ENCODE peak calls at places on chromosomes 16 and 17, in seven cellular contexts. O is adrenal gland, H is esophagus squamous epithelium, P is heart left ventricle, K is body of pancreas, U is tibial nerve, C is K562. E is an unnamed sample.
A peak's percentile ranks its signal among the peaks of the same experiment; 100 is the strongest.

GRCh38 chr17:40097931-40098845 is 2.2 kb downstream of the NR1D1 start:
- DNase-seq in O (peak; percentile 96), H (no peak), P (peak; percentile 74), K (peak; percentile 95), U (peak; percentile 70), C (peak; percentile 51), E (peak; percentile 90)

GRCh38 chr17:66654341-66654740 is 180.6 kb upstream of the CACNG5 start:
- DNase-seq in O (no peak), H (no peak), P (no peak), K (no peak), U (peak; percentile 39), C (no peak), E (no peak)

GRCh38 chr17:64387545-64388171 is 3.0 kb downstream of the PECAM1 start:
- DNase-seq in O (no peak), H (no peak), P (peak; percentile 32), K (no peak), U (no peak), C (peak; percentile 72), E (no peak)

GRCh38 chr17:77842148-77842905 is 116.2 kb upstream of the TNRC6C start:
- DNase-seq in O (no peak), H (no peak), P (no peak), K (no peak), U (no peak), C (no peak), E (peak; percentile 29)

GRCh38 chr17:70588003-70588402 is 418.7 kb downstream of the KCNJ2 start:
- DNase-seq in O (no peak), H (no peak), P (no peak), K (no peak), U (no peak), C (no peak), E (no peak)

GRCh38 chr17:2174048-2174447 is 119.1 kb downstream of the HIC1 start:
- DNase-seq in O (no peak), H (no peak), P (no peak), K (no peak), U (no peak), C (no peak), E (no peak)

GRCh38 chr16:3020247-3020603 is at the start of gene TNFRSF12A:
- DNase-seq in O (peak; percentile 64), H (no peak), P (peak; percentile 82), K (peak; percentile 89), U (peak; percentile 42), C (peak; percentile 94), E (peak; percentile 83)

GRCh38 chr16:4231367-4231766 is 10.5 kb downstream of the SRL start:
- DNase-seq in O (no peak), H (no peak), P (peak; percentile 55), K (no peak), U (no peak), C (no peak), E (no peak)

GRCh38 chr17:36498560-36499300 is 12.2 kb downstream of the ZNHIT3 start:
- DNase-seq in O (no peak), H (no peak), P (no peak), K (no peak), U (no peak), C (no peak), E (no peak)

GRCh38 chr17:68310141-68310540 is 18.8 kb downstream of the ARSG start:
- DNase-seq in O (no peak), H (no peak), P (no peak), K (no peak), U (no peak), C (no peak), E (no peak)

GRCh38 chr17:73791644-73792043 is 147.4 kb upstream of the SDK2 start:
- DNase-seq in O (no peak), H (no peak), P (no peak), K (no peak), U (no peak), C (no peak), E (no peak)

GRCh38 chr17:9729735-9730420 is 61.5 kb downstream of the DHRS7C start:
- DNase-seq in O (no peak), H (no peak), P (no peak), K (no peak), U (no peak), C (no peak), E (no peak)

GRCh38 chr16:1918312-1918889 is at the start of gene HS3ST6:
- DNase-seq in O (no peak), H (no peak), P (no peak), K (no peak), U (no peak), C (no peak), E (no peak)

GRCh38 chr17:55458977-55459376 is 37.3 kb upstream of the MMD start:
- DNase-seq in O (no peak), H (no peak), P (no peak), K (no peak), U (no peak), C (no peak), E (no peak)

GRCh38 chr16:69494993-69495392 is 70.6 kb downstream of the CYB5B start:
- DNase-seq in O (no peak), H (no peak), P (no peak), K (no peak), U (no peak), C (peak; percentile 72), E (peak; percentile 31)

GRCh38 chr16:35746963-35747657 is 2287.7 kb downstream of the TP53TG3F start:
- DNase-seq in O (no peak), H (no peak), P (no peak), K (no peak), U (no peak), C (no peak), E (no peak)

GRCh38 chr17:65297916-65298315 is 160.7 kb downstream of the RGS9 start:
- DNase-seq in O (no peak), H (no peak), P (no peak), K (no peak), U (no peak), C (no peak), E (no peak)

GRCh38 chr17:81123052-81124048 is 42.0 kb upstream of the PVALEF start:
- DNase-seq in O (no peak), H (no peak), P (no peak), K (no peak), U (no peak), C (no peak), E (no peak)

GRCh38 chr17:81120149-81120484 is 45.2 kb upstream of the PVALEF start:
- DNase-seq in O (peak; percentile 61), H (no peak), P (no peak), K (no peak), U (no peak), C (no peak), E (no peak)

GRCh38 chr17:81121841-81122733 is 43.2 kb upstream of the PVALEF start:
- DNase-seq in O (no peak), H (no peak), P (no peak), K (no peak), U (no peak), C (no peak), E (no peak)

GRCh38 chr17:81119223-81120148 is 45.8 kb upstream of the PVALEF start:
- DNase-seq in O (peak; percentile 97), H (peak; percentile 39), P (peak; percentile 61), K (peak; percentile 62), U (peak; percentile 73), C (peak; percentile 99), E (peak; percentile 71)

GRCh38 chr17:81120695-81121621 is 44.3 kb upstream of the PVALEF start:
- DNase-seq in O (no peak), H (no peak), P (no peak), K (no peak), U (no peak), C (no peak), E (no peak)
- H3K27me3 ChIP-seq in O (no peaks in the 10 kb centered on the region), H (no peaks in the 10 kb centered on the region), P (peaks cover 6% of the 10 kb centered on the region), K (no peaks in the 10 kb centered on the region), U (no peaks in the 10 kb centered on the region), C (no peaks in the 10 kb centered on the region), E (peaks cover 4% of the 10 kb centered on the region)

GRCh38 chr16:50282010-50282538 is 15.7 kb downstream of the ADCY7 start:
- DNase-seq in O (peak; percentile 81), H (peak; percentile 46), P (peak; percentile 71), K (peak; percentile 37), U (peak; percentile 53), C (peak; percentile 52), E (peak; percentile 84)
- H3K4me3 ChIP-seq in O (no peak overlapping the region), H (peak overlapping the region; percentile 20), P (no peak overlapping the region), K (no peak overlapping the region), U (no peak overlapping the region), C (no peak overlapping the region), E (peak overlapping the region; percentile 18)

GRCh38 chr17:48378696-48379095 is 51.3 kb downstream of the SKAP1 start:
- DNase-seq in O (no peak), H (no peak), P (no peak), K (no peak), U (no peak), C (no peak), E (no peak)

GRCh38 chr17:48375356-48375755 is 54.7 kb downstream of the SKAP1 start:
- DNase-seq in O (no peak), H (no peak), P (no peak), K (no peak), U (no peak), C (no peak), E (no peak)

GRCh38 chr17:48374650-48375230 is 55.3 kb downstream of the SKAP1 start:
- DNase-seq in O (peak; percentile 22), H (no peak), P (no peak), K (peak; percentile 35), U (peak; percentile 12), C (peak; percentile 72), E (peak; percentile 67)

GRCh38 chr17:48376926-48377325 is 53.1 kb downstream of the SKAP1 start:
- DNase-seq in O (no peak), H (no peak), P (no peak), K (no peak), U (no peak), C (no peak), E (no peak)

GRCh38 chr17:48378238-48378637 is 51.8 kb downstream of the SKAP1 start:
- DNase-seq in O (no peak), H (no peak), P (no peak), K (no peak), U (no peak), C (no peak), E (no peak)
- TF ChIP-seq POLR2A in O (no peak), H (no peak), P (no peak), K (no peak), U (no peak), C (no peak), E (no peak)

GRCh38 chr17:37792787-37793186 is 47.9 kb upstream of the HNF1B start:
- DNase-seq in O (no peak), H (no peak), P (no peak), K (no peak), U (no peak), C (no peak), E (no peak)

GRCh38 chr17:37790153-37790552 is 45.3 kb upstream of the HNF1B start:
- DNase-seq in O (no peak), H (no peak), P (no peak), K (no peak), U (no peak), C (no peak), E (no peak)

GRCh38 chr17:37791434-37791833 is 46.6 kb upstream of the HNF1B start:
- DNase-seq in O (no peak), H (no peak), P (no peak), K (peak; percentile 44), U (no peak), C (peak; percentile 67), E (peak; percentile 37)

GRCh38 chr17:37789166-37789565 is 44.3 kb upstream of the HNF1B start:
- DNase-seq in O (peak; percentile 25), H (no peak), P (no peak), K (no peak), U (no peak), C (no peak), E (no peak)

DNA sequence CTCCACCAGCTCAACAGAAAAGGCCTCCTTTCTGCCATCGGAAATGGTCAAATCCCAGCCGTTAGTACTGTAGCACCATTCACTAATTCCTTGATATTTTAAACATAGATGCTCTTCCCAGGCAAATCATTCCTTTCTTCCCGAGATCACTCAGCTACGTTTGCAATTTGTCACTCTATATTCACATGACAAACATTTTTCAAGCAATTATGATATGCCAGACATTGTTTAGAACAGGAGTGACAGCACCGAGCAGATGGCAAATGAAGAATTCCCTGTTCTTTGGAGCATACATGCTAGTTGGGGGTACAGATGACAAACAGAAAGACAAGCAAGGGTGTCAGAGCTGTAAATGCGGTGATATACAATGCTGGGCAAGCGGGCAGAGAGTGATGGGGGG is 47.1 kb upstream of the HNF1B start:
- DNase-seq in O (no peak), H (no peak), P (no peak), K (no peak), U (no peak), C (no peak), E (no peak)
- H3K27me3 ChIP-seq in O (no peaks in the 10 kb centered on the region), H (no peaks in the 10 kb centered on the region), P (no peaks in the 10 kb centered on the region), K (no peaks in the 10 kb centered on the region), U (peaks cover 19% of the 10 kb centered on the region), C (peaks cover 24% of the 10 kb centered on the region), E (peaks cover 8% of the 10 kb centered on the region)

E was measured in transverse colon.